ENCODE peak calls at places on chromosomes 2 and 18, in six cellular contexts. One of them, this sample, is unnamed.

GRCh38 chr2:67666386-67667053 is 269.4 kb downstream of the ETAA1 start:
- DNase-seq in foreskin fibroblast: peak
- DNase-seq in breast epithelium: no peak
- DNase-seq in HCT116: no peak
- DNase-seq in fibroblast of lung: no peak
- DNase-seq in HL-60: no peak
- DNase-seq in this sample: no peak

GRCh38 chr18:74940856-74941255 is 268.1 kb downstream of the PTGR3 start:
- DNase-seq in foreskin fibroblast: no peak
- DNase-seq in breast epithelium: no peak
- DNase-seq in HCT116: no peak
- DNase-seq in fibroblast of lung: no peak
- DNase-seq in HL-60: no peak
- DNase-seq in this sample: no peak

GRCh38 chr2:240622631-240623235 is 2.5 kb upstream of the GPR35 start:
- DNase-seq in foreskin fibroblast: no peak
- DNase-seq in breast epithelium: peak
- DNase-seq in HCT116: no peak
- DNase-seq in fibroblast of lung: no peak
- DNase-seq in HL-60: no peak
- DNase-seq in this sample: peak

GRCh38 chr2:58834404-58834803 is 593.3 kb upstream of the FANCL start:
- DNase-seq in foreskin fibroblast: peak
- DNase-seq in breast epithelium: no peak
- DNase-seq in HCT116: no peak
- DNase-seq in fibroblast of lung: peak
- DNase-seq in HL-60: no peak
- DNase-seq in this sample: no peak

GRCh38 chr2:222305510-222306392 is 7.0 kb upstream of the PAX3 start:
- DNase-seq in foreskin fibroblast: peak
- DNase-seq in breast epithelium: no peak
- DNase-seq in HCT116: no peak
- DNase-seq in fibroblast of lung: peak
- DNase-seq in HL-60: no peak
- DNase-seq in this sample: no peak

GRCh38 chr2:128792476-128793054 is 473.9 kb upstream of the HS6ST1 start:
- DNase-seq in foreskin fibroblast: no peak
- DNase-seq in breast epithelium: no peak
- DNase-seq in HCT116: no peak
- DNase-seq in fibroblast of lung: no peak
- DNase-seq in HL-60: no peak
- DNase-seq in this sample: no peak

GRCh38 chr2:131112477-131113027 is 7.4 kb downstream of the PLEKHB2 start:
- DNase-seq in foreskin fibroblast: peak
- DNase-seq in breast epithelium: no peak
- DNase-seq in HCT116: no peak
- DNase-seq in fibroblast of lung: peak
- DNase-seq in HL-60: no peak
- DNase-seq in this sample: peak

GRCh38 chr2:46460241-46460921 is 19.0 kb upstream of the TMEM247 start:
- DNase-seq in foreskin fibroblast: no peak
- DNase-seq in breast epithelium: no peak
- DNase-seq in HCT116: no peak
- DNase-seq in fibroblast of lung: no peak
- DNase-seq in HL-60: no peak
- DNase-seq in this sample: no peak

GRCh38 chr2:41926614-41927580 is 120.9 kb upstream of the PKDCC start:
- DNase-seq in foreskin fibroblast: peak
- DNase-seq in breast epithelium: peak
- DNase-seq in HCT116: no peak
- DNase-seq in fibroblast of lung: no peak
- DNase-seq in HL-60: peak
- DNase-seq in this sample: no peak

GRCh38 chr2:120348134-120349103 is 2.5 kb downstream of the INHBB start:
- DNase-seq in foreskin fibroblast: no peak
- DNase-seq in breast epithelium: no peak
- DNase-seq in HCT116: no peak
- DNase-seq in fibroblast of lung: no peak
- DNase-seq in HL-60: no peak
- DNase-seq in this sample: peak

GRCh38 chr18:49819768-49820662 is 6.7 kb upstream of the ACAA2 start:
- DNase-seq in foreskin fibroblast: no peak
- DNase-seq in breast epithelium: no peak
- DNase-seq in HCT116: no peak
- DNase-seq in fibroblast of lung: peak
- DNase-seq in HL-60: no peak
- DNase-seq in this sample: no peak

GRCh38 chr2:9738718-9739496 is 104.4 kb upstream of the TAF1B start:
- DNase-seq in foreskin fibroblast: peak
- DNase-seq in breast epithelium: no peak
- DNase-seq in HCT116: no peak
- DNase-seq in fibroblast of lung: no peak
- DNase-seq in HL-60: no peak
- DNase-seq in this sample: no peak

GRCh38 chr18:10020176-10020575 is 106.4 kb downstream of the VAPA start:
- DNase-seq in foreskin fibroblast: peak
- DNase-seq in breast epithelium: no peak
- DNase-seq in HCT116: no peak
- DNase-seq in fibroblast of lung: peak
- DNase-seq in HL-60: peak
- DNase-seq in this sample: no peak

GRCh38 chr18:36298113-36298701 is 694 bp downstream of the FHOD3 start:
- DNase-seq in foreskin fibroblast: peak
- DNase-seq in breast epithelium: no peak
- DNase-seq in HCT116: no peak
- DNase-seq in fibroblast of lung: no peak
- DNase-seq in HL-60: no peak
- DNase-seq in this sample: no peak

GRCh38 chr18:68275616-68276015 is 439.3 kb downstream of the TMX3 start:
- DNase-seq in foreskin fibroblast: peak
- DNase-seq in breast epithelium: no peak
- DNase-seq in HCT116: no peak
- DNase-seq in fibroblast of lung: peak
- DNase-seq in HL-60: no peak
- DNase-seq in this sample: peak

GRCh38 chr2:33477473-33478468 is 1.3 kb downstream of the RASGRP3 start:
- DNase-seq in foreskin fibroblast: no peak
- DNase-seq in breast epithelium: no peak
- DNase-seq in HCT116: no peak
- DNase-seq in fibroblast of lung: no peak
- DNase-seq in HL-60: no peak
- DNase-seq in this sample: no peak

GRCh38 chr2:159098374-159098773 is 129.9 kb downstream of the TANC1 start:
- DNase-seq in foreskin fibroblast: no peak
- DNase-seq in breast epithelium: no peak
- DNase-seq in HCT116: no peak
- DNase-seq in fibroblast of lung: no peak
- DNase-seq in HL-60: no peak
- DNase-seq in this sample: no peak

GRCh38 chr18:44536619-44537018 is 144.1 kb upstream of the SETBP1 start:
- DNase-seq in foreskin fibroblast: no peak
- DNase-seq in breast epithelium: no peak
- DNase-seq in HCT116: no peak
- DNase-seq in fibroblast of lung: no peak
- DNase-seq in HL-60: no peak
- DNase-seq in this sample: peak

GRCh38 chr2:227890495-227891079 is 19.2 kb downstream of the DAW1 start:
- DNase-seq in foreskin fibroblast: peak
- DNase-seq in breast epithelium: no peak
- DNase-seq in HCT116: peak
- DNase-seq in fibroblast of lung: peak
- DNase-seq in HL-60: no peak
- DNase-seq in this sample: peak

GRCh38 chr2:172364261-172364660 is 63.1 kb upstream of the ITGA6 start:
- DNase-seq in foreskin fibroblast: no peak
- DNase-seq in breast epithelium: no peak
- DNase-seq in HCT116: no peak
- DNase-seq in fibroblast of lung: no peak
- DNase-seq in HL-60: no peak
- DNase-seq in this sample: no peak

GRCh38 chr18:80143876-80144275 is 34.8 kb downstream of the ADNP2 start:
- DNase-seq in foreskin fibroblast: peak
- DNase-seq in breast epithelium: no peak
- DNase-seq in HCT116: no peak
- DNase-seq in fibroblast of lung: no peak
- DNase-seq in HL-60: no peak
- DNase-seq in this sample: no peak

GRCh38 chr2:206158563-206159345 is 490 bp downstream of the NDUFS1 start:
- DNase-seq in foreskin fibroblast: peak
- DNase-seq in breast epithelium: no peak
- DNase-seq in HCT116: no peak
- DNase-seq in fibroblast of lung: peak
- DNase-seq in HL-60: no peak
- DNase-seq in this sample: no peak

GRCh38 chr2:217853301-217853881 is 149.4 kb downstream of the TNS1 start:
- DNase-seq in foreskin fibroblast: peak
- DNase-seq in breast epithelium: no peak
- DNase-seq in HCT116: no peak
- DNase-seq in fibroblast of lung: peak
- DNase-seq in HL-60: no peak
- DNase-seq in this sample: peak

GRCh38 chr2:174632847-174633620 is 35.4 kb upstream of the WIPF1 start:
- DNase-seq in foreskin fibroblast: peak
- DNase-seq in breast epithelium: no peak
- DNase-seq in HCT116: no peak
- DNase-seq in fibroblast of lung: peak
- DNase-seq in HL-60: peak
- DNase-seq in this sample: peak

GRCh38 chr2:120989556-120989848 is 253.8 kb downstream of the GLI2 start:
- DNase-seq in foreskin fibroblast: no peak
- DNase-seq in breast epithelium: no peak
- DNase-seq in HCT116: no peak
- DNase-seq in fibroblast of lung: no peak
- DNase-seq in HL-60: no peak
- DNase-seq in this sample: no peak

GRCh38 chr2:196059491-196059960 is 9.1 kb downstream of the DNAH7 start:
- DNase-seq in foreskin fibroblast: no peak
- DNase-seq in breast epithelium: no peak
- DNase-seq in HCT116: no peak
- DNase-seq in fibroblast of lung: peak
- DNase-seq in HL-60: no peak
- DNase-seq in this sample: no peak

GRCh38 chr18:28522250-28522649 is 345.3 kb upstream of the CDH2 start:
- DNase-seq in foreskin fibroblast: no peak
- DNase-seq in breast epithelium: no peak
- DNase-seq in HCT116: no peak
- DNase-seq in fibroblast of lung: no peak
- DNase-seq in HL-60: no peak
- DNase-seq in this sample: no peak

GRCh38 chr2:236369606-236370005 is 105.4 kb upstream of the ASB18 start:
- DNase-seq in foreskin fibroblast: no peak
- DNase-seq in breast epithelium: no peak
- DNase-seq in HCT116: no peak
- DNase-seq in fibroblast of lung: peak
- DNase-seq in HL-60: no peak
- DNase-seq in this sample: no peak

GRCh38 chr2:159083601-159084000 is 115.2 kb downstream of the TANC1 start:
- DNase-seq in foreskin fibroblast: no peak
- DNase-seq in breast epithelium: no peak
- DNase-seq in HCT116: no peak
- DNase-seq in fibroblast of lung: peak
- DNase-seq in HL-60: no peak
- DNase-seq in this sample: no peak

GRCh38 chr2:75643980-75644379 is 2.6 kb upstream of the MRPL19 start:
- DNase-seq in foreskin fibroblast: no peak
- DNase-seq in breast epithelium: no peak
- DNase-seq in HCT116: no peak
- DNase-seq in fibroblast of lung: no peak
- DNase-seq in HL-60: no peak
- DNase-seq in this sample: no peak
- TF ChIP-seq CTCF in foreskin fibroblast: no peak
- TF ChIP-seq CTCF in breast epithelium: no peak
- TF ChIP-seq CTCF in HCT116: no peak
- TF ChIP-seq CTCF in fibroblast of lung: no peak
- TF ChIP-seq CTCF in HL-60: no peak
- TF ChIP-seq CTCF in this sample: no peak

DNA sequence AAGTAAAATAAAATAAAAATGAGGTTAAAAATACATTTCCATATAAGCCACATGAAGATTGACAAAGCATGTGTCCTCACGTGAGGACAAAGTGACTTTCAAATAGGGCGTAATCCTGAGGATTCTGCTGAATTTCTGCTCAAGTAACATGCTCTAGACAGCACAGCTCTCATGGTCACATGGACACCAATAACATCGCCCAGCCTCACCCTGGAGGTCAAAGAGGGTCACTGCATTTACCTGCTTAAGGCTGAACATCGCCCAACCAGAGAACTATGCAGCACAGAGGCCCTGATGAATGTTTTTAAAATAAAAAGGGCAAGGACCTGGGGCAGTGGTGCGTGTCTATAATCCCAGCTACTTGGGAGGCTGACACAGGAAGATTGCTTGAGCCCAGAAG is 30.2 kb downstream of the TGFBRAP1 start:
- DNase-seq in foreskin fibroblast: no peak
- DNase-seq in breast epithelium: no peak
- DNase-seq in HCT116: no peak
- DNase-seq in fibroblast of lung: no peak
- DNase-seq in HL-60: no peak
- DNase-seq in this sample: no peak
- TF ChIP-seq CTCF in foreskin fibroblast: no peak
- TF ChIP-seq CTCF in breast epithelium: no peak
- TF ChIP-seq CTCF in HCT116: peak
- TF ChIP-seq CTCF in fibroblast of lung: no peak
- TF ChIP-seq CTCF in HL-60: no peak
- TF ChIP-seq CTCF in this sample: no peak

GRCh38 chr2:17571681-17572080 is 31.2 kb downstream of the VSNL1 start:
- DNase-seq in foreskin fibroblast: no peak
- DNase-seq in breast epithelium: no peak
- DNase-seq in HCT116: no peak
- DNase-seq in fibroblast of lung: peak
- DNase-seq in HL-60: no peak
- DNase-seq in this sample: no peak

GRCh38 chr2:17573806-17574175 is 33.3 kb downstream of the VSNL1 start:
- DNase-seq in foreskin fibroblast: no peak
- DNase-seq in breast epithelium: no peak
- DNase-seq in HCT116: no peak
- DNase-seq in fibroblast of lung: peak
- DNase-seq in HL-60: no peak
- DNase-seq in this sample: no peak

GRCh38 chr2:17576802-17577201 is 36.3 kb downstream of the VSNL1 start:
- DNase-seq in foreskin fibroblast: no peak
- DNase-seq in breast epithelium: no peak
- DNase-seq in HCT116: no peak
- DNase-seq in fibroblast of lung: no peak
- DNase-seq in HL-60: no peak
- DNase-seq in this sample: no peak

GRCh38 chr2:17574406-17575073 is 34.0 kb downstream of the VSNL1 start:
- DNase-seq in foreskin fibroblast: no peak
- DNase-seq in breast epithelium: no peak
- DNase-seq in HCT116: no peak
- DNase-seq in fibroblast of lung: peak
- DNase-seq in HL-60: no peak
- DNase-seq in this sample: no peak

GRCh38 chr2:17573085-17573805 is 32.7 kb downstream of the VSNL1 start:
- DNase-seq in foreskin fibroblast: peak
- DNase-seq in breast epithelium: no peak
- DNase-seq in HCT116: no peak
- DNase-seq in fibroblast of lung: peak
- DNase-seq in HL-60: no peak
- DNase-seq in this sample: no peak
- TF ChIP-seq CTCF in foreskin fibroblast: peak
- TF ChIP-seq CTCF in breast epithelium: no peak
- TF ChIP-seq CTCF in HCT116: peak
- TF ChIP-seq CTCF in fibroblast of lung: no peak
- TF ChIP-seq CTCF in HL-60: no peak
- TF ChIP-seq CTCF in this sample: no peak

GRCh38 chr18:67047334-67047733 is 443.4 kb upstream of the CDH19 start:
- DNase-seq in foreskin fibroblast: no peak
- DNase-seq in breast epithelium: no peak
- DNase-seq in HCT116: no peak
- DNase-seq in fibroblast of lung: no peak
- DNase-seq in HL-60: no peak
- DNase-seq in this sample: no peak
- TF ChIP-seq CTCF in foreskin fibroblast: no peak
- TF ChIP-seq CTCF in breast epithelium: no peak
- TF ChIP-seq CTCF in HCT116: no peak
- TF ChIP-seq CTCF in fibroblast of lung: no peak
- TF ChIP-seq CTCF in HL-60: no peak
- TF ChIP-seq CTCF in this sample: no peak

This sample was measured in osteoblast.